ENCODE peak calls at places on chromosome 19, in eight cellular contexts. D, O, Q, U, Z, G, H and X are unnamed samples.

GRCh38 chr19:2059422-2060201 is 8.6 kb upstream of the MKNK2 start:
- DNase-seq in D (peak), O (no peak), Q (peak), U (peak), Z (peak), G (no peak), H (no peak), X (peak)

GRCh38 chr19:16899566-16900075 is 10.8 kb downstream of the F2RL3 start:
- DNase-seq in D (no peak), O (no peak), Q (peak), U (no peak), Z (peak), G (no peak), H (peak), X (peak)

GRCh38 chr19:41563847-41564514 is 12.0 kb upstream of the CEACAM21 start:
- DNase-seq in D (no peak), O (peak), Q (peak), U (no peak), Z (no peak), G (no peak), H (peak), X (no peak)

GRCh38 chr19:30066781-30067759 is 125.0 kb downstream of the URI1 start:
- DNase-seq in D (no peak), O (no peak), Q (no peak), U (peak), Z (no peak), G (no peak), H (no peak), X (peak)

GRCh38 chr19:10831980-10832658 is 3.9 kb downstream of the TMED1 start:
- DNase-seq in D (no peak), O (no peak), Q (no peak), U (peak), Z (no peak), G (no peak), H (no peak), X (no peak)

GRCh38 chr19:40716031-40716654 is 543 bp downstream of the COQ8B start:
- DNase-seq in D (peak), O (no peak), Q (peak), U (peak), Z (no peak), G (peak), H (no peak), X (no peak)

GRCh38 chr19:54608205-54608604 is 14.8 kb downstream of the LILRA1 start:
- DNase-seq in D (no peak), O (no peak), Q (no peak), U (no peak), Z (no peak), G (no peak), H (no peak), X (no peak)

GRCh38 chr19:46481947-46482346 is 10.6 kb upstream of the PNMA8A start:
- DNase-seq in D (no peak), O (no peak), Q (no peak), U (no peak), Z (peak), G (no peak), H (no peak), X (no peak)

GRCh38 chr19:58046856-58047255 is 12.2 kb upstream of the ZNF135 start:
- DNase-seq in D (no peak), O (no peak), Q (no peak), U (no peak), Z (no peak), G (no peak), H (no peak), X (no peak)

GRCh38 chr19:51691122-51692064 is 1.7 kb upstream of the SPACA6 start:
- DNase-seq in D (peak), O (no peak), Q (no peak), U (no peak), Z (peak), G (no peak), H (no peak), X (no peak)

GRCh38 chr19:46579286-46579944 is 21.7 kb upstream of the CALM3 start:
- DNase-seq in D (no peak), O (no peak), Q (no peak), U (no peak), Z (no peak), G (no peak), H (no peak), X (no peak)

GRCh38 chr19:48393559-48394330 is at the start of gene GRIN2D:
- DNase-seq in D (no peak), O (peak), Q (no peak), U (peak), Z (no peak), G (no peak), H (peak), X (no peak)

GRCh38 chr19:50281491-50281890 is 47.7 kb downstream of the KCNC3 start:
- DNase-seq in D (no peak), O (no peak), Q (no peak), U (no peak), Z (no peak), G (no peak), H (no peak), X (no peak)

GRCh38 chr19:45446944-45447343 is 20.9 kb upstream of the FOSB start:
- DNase-seq in D (no peak), O (no peak), Q (no peak), U (no peak), Z (peak), G (no peak), H (no peak), X (no peak)

GRCh38 chr19:18002347-18002850 is 5.6 kb upstream of the ARRDC2 start:
- DNase-seq in D (no peak), O (no peak), Q (no peak), U (no peak), Z (no peak), G (no peak), H (no peak), X (no peak)

GRCh38 chr19:6433663-6434062 is at the start of gene SLC25A41:
- DNase-seq in D (no peak), O (no peak), Q (no peak), U (no peak), Z (no peak), G (no peak), H (no peak), X (no peak)

GRCh38 chr19:48858984-48859710 is 9.3 kb downstream of the PLEKHA4 start:
- DNase-seq in D (no peak), O (no peak), Q (no peak), U (peak), Z (no peak), G (no peak), H (no peak), X (no peak)

GRCh38 chr19:10575011-10575716 is 6.4 kb upstream of the CDKN2D start:
- DNase-seq in D (no peak), O (no peak), Q (no peak), U (no peak), Z (no peak), G (no peak), H (no peak), X (no peak)

GRCh38 chr19:35986664-35987570 is 8.1 kb upstream of the SDHAF1 start:
- DNase-seq in D (no peak), O (peak), Q (no peak), U (no peak), Z (no peak), G (no peak), H (peak), X (no peak)

GRCh38 chr19:56076413-56076998 is 44.6 kb downstream of the ZNF787 start:
- DNase-seq in D (peak), O (peak), Q (peak), U (no peak), Z (peak), G (no peak), H (peak), X (peak)

GRCh38 chr19:11346104-11346940 is at the start of the genes CCDC159 and TMEM205:
- DNase-seq in D (peak), O (peak), Q (peak), U (peak), Z (peak), G (peak), H (peak), X (peak)

GRCh38 chr19:19185853-19186728 is 5.9 kb downstream of the BORCS8 start:
- DNase-seq in D (peak), O (peak), Q (no peak), U (no peak), Z (peak), G (no peak), H (peak), X (peak)

GRCh38 chr19:2426661-2427322 is 594 bp downstream of the TIMM13 start:
- DNase-seq in D (no peak), O (no peak), Q (peak), U (peak), Z (peak), G (peak), H (peak), X (peak)

GRCh38 chr19:4713384-4713951 is 10.2 kb downstream of the DPP9 start:
- DNase-seq in D (peak), O (no peak), Q (peak), U (peak), Z (peak), G (no peak), H (no peak), X (peak)

GRCh38 chr19:31254611-31255010 is 94.6 kb downstream of the TSHZ3 start:
- DNase-seq in D (no peak), O (no peak), Q (no peak), U (no peak), Z (no peak), G (no peak), H (no peak), X (no peak)

GRCh38 chr19:6744381-6745288 is 5.2 kb downstream of the TRIP10 start:
- DNase-seq in D (peak), O (no peak), Q (peak), U (peak), Z (peak), G (no peak), H (no peak), X (peak)

GRCh38 chr19:41774515-41774980 is 19.2 kb downstream of the CEACAM6 start:
- DNase-seq in D (no peak), O (peak), Q (no peak), U (no peak), Z (no peak), G (no peak), H (peak), X (peak)

GRCh38 chr19:35017507-35017906 is 12.8 kb upstream of the SCN1B start:
- DNase-seq in D (no peak), O (no peak), Q (no peak), U (no peak), Z (no peak), G (no peak), H (no peak), X (no peak)

GRCh38 chr19:35013047-35013819 is 13.1 kb downstream of the GRAMD1A start:
- DNase-seq in D (no peak), O (no peak), Q (peak), U (peak), Z (peak), G (peak), H (peak), X (peak)

GRCh38 chr19:10761443-10762242 is 43.8 kb downstream of the DNM2 start:
- DNase-seq in D (no peak), O (no peak), Q (no peak), U (peak), Z (no peak), G (no peak), H (no peak), X (peak)

GRCh38 chr19:6048348-6048747 is 62.0 kb downstream of the RFX2 start:
- DNase-seq in D (no peak), O (no peak), Q (no peak), U (no peak), Z (no peak), G (no peak), H (no peak), X (no peak)

GRCh38 chr19:15280915-15281683 is 48.9 kb upstream of the EPHX3 start:
- DNase-seq in D (peak), O (peak), Q (peak), U (peak), Z (peak), G (no peak), H (no peak), X (peak)

GRCh38 chr19:2014731-2015610 is 543 bp downstream of the BTBD2 start:
- DNase-seq in D (no peak), O (peak), Q (peak), U (peak), Z (no peak), G (no peak), H (no peak), X (no peak)

GRCh38 chr19:16671652-16672274 is 10.8 kb downstream of the TMEM38A start:
- DNase-seq in D (no peak), O (no peak), Q (no peak), U (no peak), Z (no peak), G (no peak), H (no peak), X (no peak)

GRCh38 chr19:40594251-40594650 is 6.9 kb upstream of the LTBP4 start:
- DNase-seq in D (no peak), O (peak), Q (no peak), U (no peak), Z (no peak), G (no peak), H (peak), X (no peak)